ENCODE peak calls at places on chromosomes 7 and 10, in five cellular contexts. K, V, Q, Z and H are unnamed samples.

GRCh38 chr10:1157615-1157933 is 101.4 kb downstream of the WDR37 start:
- DNase-seq in K (no peak), V (no peak), Q (no peak), Z (no peak), H (no peak)

GRCh38 chr7:89849052-89849451 is 305.2 kb upstream of the STEAP1 start:
- DNase-seq in K (no peak), V (no peak), Q (no peak), Z (no peak), H (no peak)

GRCh38 chr10:89337493-89337892 is 9.7 kb downstream of the IFIT3 start:
- DNase-seq in K (peak), V (no peak), Q (no peak), Z (peak), H (no peak)

GRCh38 chr7:7323352-7323751 is 141.0 kb downstream of the C1GALT1 start:
- DNase-seq in K (no peak), V (no peak), Q (no peak), Z (no peak), H (no peak)

GRCh38 chr10:88652621-88653020 is 11.6 kb upstream of the LIPF start:
- DNase-seq in K (no peak), V (no peak), Q (no peak), Z (no peak), H (no peak)

GRCh38 chr10:122127943-122128342 is 139.0 kb downstream of the TACC2 start:
- DNase-seq in K (no peak), V (peak), Q (no peak), Z (no peak), H (no peak)

GRCh38 chr10:132610071-132610701 is 72.6 kb downstream of the INPP5A start:
- DNase-seq in K (no peak), V (no peak), Q (no peak), Z (no peak), H (no peak)

GRCh38 chr7:22039696-22040095 is 94.0 kb upstream of the CDCA7L start:
- DNase-seq in K (no peak), V (no peak), Q (no peak), Z (no peak), H (no peak)

GRCh38 chr7:26182283-26182682 is 18.3 kb downstream of the HNRNPA2B1 start:
- DNase-seq in K (no peak), V (peak), Q (no peak), Z (no peak), H (no peak)

GRCh38 chr7:96314402-96315108 is 7.3 kb downstream of the SLC25A13 start:
- DNase-seq in K (no peak), V (no peak), Q (no peak), Z (peak), H (no peak)

GRCh38 chr7:132551928-132552327 is 24.3 kb downstream of the PLXNA4 start:
- DNase-seq in K (no peak), V (no peak), Q (no peak), Z (no peak), H (no peak)

GRCh38 chr7:33998487-33998886 is 93.1 kb downstream of the BMPER start:
- DNase-seq in K (no peak), V (peak), Q (no peak), Z (no peak), H (no peak)

GRCh38 chr10:21732067-21732772 is 198.2 kb downstream of the MLLT10 start:
- DNase-seq in K (peak), V (peak), Q (peak), Z (peak), H (peak)

GRCh38 chr10:126240483-126240882 is 147.8 kb downstream of the ADAM12 start:
- DNase-seq in K (no peak), V (no peak), Q (no peak), Z (no peak), H (no peak)

GRCh38 chr10:117754770-117755510 is 212.4 kb downstream of the EMX2 start:
- DNase-seq in K (no peak), V (no peak), Q (no peak), Z (no peak), H (no peak)

GRCh38 chr7:66145404-66145843 is 30.8 kb downstream of the CRCP start:
- DNase-seq in K (peak), V (peak), Q (no peak), Z (no peak), H (no peak)

GRCh38 chr10:51860257-51860656 is 160.9 kb upstream of the CSTF2T start:
- DNase-seq in K (peak), V (peak), Q (no peak), Z (peak), H (no peak)

GRCh38 chr7:72032934-72033333 is 379.2 kb downstream of the CALN1 start:
- DNase-seq in K (no peak), V (no peak), Q (peak), Z (no peak), H (no peak)

GRCh38 chr10:6579193-6579903 is 728 bp downstream of the PRKCQ start:
- DNase-seq in K (peak), V (no peak), Q (no peak), Z (no peak), H (no peak)

GRCh38 chr7:29434405-29434804 is 129.2 kb upstream of the PRR15 start:
- DNase-seq in K (no peak), V (no peak), Q (no peak), Z (no peak), H (no peak)

GRCh38 chr7:149720372-149721083 is 52.9 kb downstream of the ZNF467 start:
- DNase-seq in K (no peak), V (peak), Q (no peak), Z (no peak), H (peak)

GRCh38 chr7:107837145-107837512 is 34.1 kb upstream of the SLC26A3 start:
- DNase-seq in K (no peak), V (no peak), Q (no peak), Z (no peak), H (no peak)

GRCh38 chr10:1432161-1432560 is 305.2 kb downstream of the ADARB2 start:
- DNase-seq in K (no peak), V (no peak), Q (no peak), Z (no peak), H (no peak)

GRCh38 chr7:19203686-19204085 is 58.5 kb upstream of the FERD3L start:
- DNase-seq in K (no peak), V (no peak), Q (no peak), Z (no peak), H (no peak)

GRCh38 chr10:24650669-24651391 is 72.9 kb downstream of the ARHGAP21 start:
- DNase-seq in K (no peak), V (no peak), Q (no peak), Z (no peak), H (no peak)

GRCh38 chr7:145016068-145016467 is 180.2 kb upstream of the TPK1 start:
- DNase-seq in K (no peak), V (no peak), Q (no peak), Z (no peak), H (no peak)

GRCh38 chr7:18974803-18975202 is 142.6 kb downstream of the TWIST1 start:
- DNase-seq in K (no peak), V (no peak), Q (no peak), Z (peak), H (no peak)

GRCh38 chr10:53918755-53919154 is 882.3 kb downstream of the PCDH15 start:
- DNase-seq in K (no peak), V (no peak), Q (no peak), Z (no peak), H (no peak)

GRCh38 chr7:90752051-90752450 is 155.9 kb downstream of the CDK14 start:
- DNase-seq in K (no peak), V (no peak), Q (no peak), Z (peak), H (no peak)

GRCh38 chr10:94260455-94260854 is 102.3 kb downstream of the NOC3L start:
- DNase-seq in K (no peak), V (no peak), Q (no peak), Z (no peak), H (no peak)

GRCh38 chr7:40763319-40764287 is 628.8 kb downstream of the SUGCT start:
- DNase-seq in K (peak), V (no peak), Q (no peak), Z (no peak), H (no peak)

GRCh38 chr10:62377966-62378365 is 3.8 kb downstream of the ZNF365 start:
- DNase-seq in K (no peak), V (no peak), Q (no peak), Z (no peak), H (no peak)

GRCh38 chr7:50603288-50603687 is 38.1 kb upstream of the DDC start:
- DNase-seq in K (no peak), V (no peak), Q (no peak), Z (no peak), H (no peak)

GRCh38 chr7:100584046-100584676 is 1.8 kb downstream of the LRCH4 start:
- DNase-seq in K (peak), V (no peak), Q (peak), Z (no peak), H (no peak)

DNA sequence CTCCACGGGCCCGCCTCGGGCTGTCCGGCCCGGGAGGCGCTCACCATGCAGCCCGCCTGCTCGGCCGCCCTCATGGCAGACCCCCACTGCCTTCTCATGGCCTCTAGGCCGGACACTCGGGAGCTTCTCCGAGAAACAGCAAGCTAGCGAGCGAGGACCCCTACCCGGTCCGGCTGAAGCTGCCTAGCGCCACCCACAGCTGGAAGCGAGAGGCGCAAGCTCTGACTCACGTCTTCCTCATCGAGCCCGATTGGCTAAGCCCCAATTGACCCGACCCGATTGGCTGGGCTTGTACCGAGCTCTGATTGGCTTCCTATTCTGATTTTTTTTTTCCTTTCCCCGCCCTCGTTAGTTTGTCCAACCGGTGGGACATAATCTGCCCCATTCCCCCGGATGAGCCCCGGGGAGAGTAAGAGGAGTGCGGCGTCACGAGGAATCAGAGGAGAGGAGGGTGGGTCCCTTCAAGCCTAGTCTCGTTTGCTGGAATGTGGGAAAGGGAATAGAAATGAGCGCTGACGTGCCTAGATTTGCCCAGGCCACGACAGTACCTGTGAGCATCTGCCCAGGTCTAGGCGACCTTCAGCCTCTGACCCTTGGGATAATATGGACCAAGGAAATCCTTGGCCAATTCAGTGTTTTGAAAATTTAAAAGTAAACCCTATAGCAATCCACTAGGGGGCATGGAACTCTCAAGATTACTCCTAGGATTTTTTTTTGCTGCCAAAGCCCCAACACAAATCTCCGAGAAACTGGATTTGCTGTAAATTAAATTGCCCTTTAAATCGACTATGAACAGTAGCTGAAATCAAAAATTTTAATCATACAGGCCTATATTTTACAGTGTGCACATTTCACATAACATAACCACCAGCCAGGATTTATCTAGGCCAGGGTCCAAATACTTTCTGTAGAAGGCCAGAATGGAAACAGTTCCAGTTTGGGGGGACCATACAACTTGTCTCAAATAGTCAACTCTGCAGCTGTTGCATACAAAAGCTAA is at the start of gene TYSND1:
- DNase-seq in K (peak), V (peak), Q (peak), Z (peak), H (peak)
- TF ChIP-seq CTCF in K (peak), V (peak), Q (peak), Z (peak), H (peak)

GRCh38 chr10:63633677-63634487 is 112.7 kb downstream of the REEP3 start:
- DNase-seq in K (peak), V (no peak), Q (no peak), Z (peak), H (peak)
- TF ChIP-seq CTCF in K (peak), V (peak), Q (peak), Z (peak), H (peak)

DNA sequence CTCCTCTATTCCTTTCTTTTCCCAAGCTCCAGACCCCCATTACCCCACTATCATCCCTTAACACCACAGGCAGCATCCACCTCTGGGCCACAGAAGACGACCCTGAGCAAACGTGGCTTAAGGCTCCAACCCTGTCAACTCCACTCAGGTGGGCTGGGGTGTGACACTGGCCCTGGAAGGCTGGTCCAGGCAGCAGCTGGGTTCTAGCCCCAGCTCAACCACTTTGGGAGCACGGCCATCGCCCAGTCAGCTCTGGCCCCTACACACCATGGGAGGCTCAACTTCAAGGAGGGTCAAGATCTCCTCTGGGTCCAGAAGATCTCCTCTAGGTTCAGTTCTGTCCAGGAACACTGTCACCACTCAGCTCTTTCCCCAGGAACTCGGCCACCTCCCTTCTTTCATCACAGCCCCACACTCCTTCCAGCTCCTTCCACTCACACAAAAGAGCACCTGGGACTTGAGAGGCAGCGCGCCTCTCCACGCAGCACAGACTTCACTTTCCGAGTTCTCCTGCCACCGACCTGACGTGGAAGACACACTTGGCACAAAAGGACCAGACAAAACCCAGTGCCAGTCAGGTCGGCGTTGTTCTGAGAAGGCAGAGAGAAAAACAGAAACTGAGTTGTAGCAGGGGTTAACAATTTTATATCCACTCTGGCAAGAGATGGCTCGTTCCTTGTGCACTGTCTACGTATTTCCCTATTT is 84.1 kb downstream of the CTBP2 start:
- DNase-seq in K (no peak), V (no peak), Q (no peak), Z (no peak), H (no peak)
- TF ChIP-seq CTCF in K (no peak), V (no peak), Q (no peak), Z (no peak), H (no peak)

GRCh38 chr7:86148501-86148900 is 495.2 kb upstream of the GRM3 start:
- DNase-seq in K (no peak), V (no peak), Q (no peak), Z (no peak), H (no peak)
- TF ChIP-seq CTCF in K (no peak), V (no peak), Q (no peak), Z (no peak), H (no peak)

DNA sequence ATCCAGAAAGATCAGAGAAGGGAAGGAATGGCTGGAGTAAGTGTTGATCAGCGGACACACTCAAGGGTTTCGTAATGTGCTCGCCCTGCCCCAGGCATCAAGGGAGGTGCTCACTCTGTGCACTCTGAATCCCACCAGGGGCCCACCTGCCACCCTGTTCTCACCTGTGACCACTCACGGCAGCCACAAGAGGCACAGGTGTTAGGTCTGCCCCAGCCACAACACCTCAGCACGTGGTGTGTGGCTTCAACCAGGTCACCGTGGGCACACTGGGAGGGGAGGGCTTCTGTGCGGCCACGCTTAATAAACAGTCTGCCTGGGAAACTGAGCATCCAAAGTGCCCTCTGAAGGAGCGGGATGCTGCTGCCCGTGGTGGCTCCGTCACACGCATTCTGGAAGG is 49.8 kb downstream of the CUX1 start:
- DNase-seq in K (no peak), V (no peak), Q (no peak), Z (no peak), H (no peak)
- TF ChIP-seq CTCF in K (no peak), V (no peak), Q (no peak), Z (no peak), H (no peak)

DNA sequence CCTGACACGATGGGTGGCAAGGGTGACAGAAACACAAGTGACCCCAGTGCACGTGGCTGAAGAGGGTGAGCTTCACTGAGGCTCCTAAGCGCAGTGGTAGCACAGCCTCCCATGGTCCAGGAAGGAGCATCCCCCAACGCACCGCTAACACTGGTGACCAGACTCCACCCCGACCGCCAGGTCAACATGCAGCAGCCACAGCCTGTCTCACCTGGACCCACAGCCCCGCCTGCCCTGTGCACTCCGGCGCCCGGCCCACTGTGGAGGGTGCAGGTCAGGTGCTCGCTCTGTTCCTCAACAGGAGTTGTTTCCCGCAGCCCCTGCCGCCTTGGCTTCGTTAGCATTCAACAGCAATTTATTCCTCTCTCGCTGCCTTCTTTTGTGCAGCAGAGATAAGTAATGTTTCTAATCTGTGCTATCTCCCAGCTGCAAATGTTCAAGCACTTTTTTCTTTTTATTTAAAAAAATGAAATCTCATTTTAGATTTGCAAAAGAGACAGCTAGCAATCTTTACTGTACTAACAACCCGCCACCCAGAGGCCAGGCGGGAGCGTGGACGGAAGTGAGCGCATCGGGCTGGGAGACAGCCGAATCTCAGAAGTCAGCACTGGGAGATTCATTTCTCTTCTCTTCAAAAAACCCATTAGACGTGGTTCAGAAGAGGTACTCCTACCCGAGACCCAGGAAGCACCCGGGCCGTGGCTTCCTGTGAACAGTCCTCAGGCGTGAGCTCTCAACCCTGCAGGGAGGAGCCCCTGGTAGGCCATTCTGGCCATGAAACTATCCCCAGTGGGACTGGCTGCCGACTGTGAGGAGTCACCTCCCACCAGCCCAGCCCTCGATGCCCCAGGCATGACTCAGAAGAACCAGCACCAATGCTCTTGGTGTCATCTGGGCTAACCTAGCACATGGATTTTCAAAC is 133.4 kb downstream of the MAD1L1 start:
- DNase-seq in K (no peak), V (no peak), Q (peak), Z (no peak), H (no peak)
- TF ChIP-seq CTCF in K (peak), V (no peak), Q (no peak), Z (no peak), H (no peak)

GRCh38 chr10:71321386-71321785 is 2.3 kb downstream of the SLC29A3 start:
- DNase-seq in K (no peak), V (no peak), Q (no peak), Z (no peak), H (no peak)
- TF ChIP-seq CTCF in K (no peak), V (no peak), Q (no peak), Z (no peak), H (no peak)